ENCODE peak calls at places on chromosomes 3 and 15, in nine cellular contexts. Y is ovary; L is RPMI7951; K is activated T-cell treated with anti-CD3 and anti-CD28 coated beads for 1 hour; W is tibial artery; S is stimulated activated naive B cell treated with anti-CD40 and anti-IgM and Interleukin-4, amounts not matched to agents 10 μg/mL and 1 μg/mL and 100 μg/mL, for 72 hours; Q is smooth muscle cell of the brain vasculature; T is CD8-positive, alpha-beta memory T cell; B is T-helper 2 cell. A is an unnamed sample.

GRCh38 chr3:132448211-132448961 is 31.1 kb downstream of the DNAJC13 start:
- DNase-seq in Y (peak; percentile 66), L (no peak), K (no peak), W (peak; percentile 75), S (no peak), Q (no peak), T (no peak), B (no peak), A (peak; percentile 16)

GRCh38 chr15:87408902-87409301 is 847.6 kb downstream of the NTRK3 start:
- DNase-seq in Y (no peak), L (no peak), K (no peak), W (no peak), S (no peak), Q (no peak), T (no peak), B (no peak), A (no peak)

GRCh38 chr3:119177321-119177720 is 3.9 kb downstream of the UPK1B start:
- DNase-seq in Y (no peak), L (no peak), K (no peak), W (no peak), S (no peak), Q (no peak), T (no peak), B (no peak), A (no peak)

GRCh38 chr3:137709011-137709601 is 55.0 kb upstream of the SOX14 start:
- DNase-seq in Y (no peak), L (no peak), K (no peak), W (no peak), S (no peak), Q (no peak), T (no peak), B (no peak), A (no peak)

GRCh38 chr15:43625086-43625485 is 6.5 kb upstream of the STRC start:
- DNase-seq in Y (no peak), L (no peak), K (no peak), W (no peak), S (no peak), Q (no peak), T (no peak), B (no peak), A (no peak)

GRCh38 chr15:52348056-52348745 is 52.6 kb upstream of the MYO5C start:
- DNase-seq in Y (no peak), L (peak; percentile 33), K (no peak), W (no peak), S (no peak), Q (no peak), T (no peak), B (no peak), A (no peak)

GRCh38 chr3:134205426-134205825 is 45.2 kb downstream of the RYK start:
- DNase-seq in Y (no peak), L (no peak), K (no peak), W (no peak), S (no peak), Q (no peak), T (no peak), B (no peak), A (no peak)

GRCh38 chr3:108548304-108548703 is 37.9 kb upstream of the MYH15 start:
- DNase-seq in Y (no peak), L (no peak), K (no peak), W (no peak), S (no peak), Q (no peak), T (no peak), B (no peak), A (no peak)

GRCh38 chr3:67329358-67329757 is 325.1 kb downstream of the SUCLG2 start:
- DNase-seq in Y (no peak), L (no peak), K (no peak), W (no peak), S (peak; percentile 43), Q (no peak), T (no peak), B (no peak), A (peak; percentile 1)

GRCh38 chr15:91318976-91319714 is 219.1 kb downstream of the SV2B start:
- DNase-seq in Y (no peak), L (no peak), K (no peak), W (no peak), S (no peak), Q (no peak), T (no peak), B (no peak), A (no peak)

GRCh38 chr3:111610189-111610588 is 15.0 kb upstream of the ZBED2 start:
- DNase-seq in Y (no peak), L (peak; percentile 49), K (no peak), W (no peak), S (peak; percentile 31), Q (no peak), T (peak; percentile 86), B (peak; percentile 85), A (peak; percentile 48)

GRCh38 chr15:68055224-68055705 is 1.1 kb downstream of the PIAS1 start:
- DNase-seq in Y (no peak), L (peak; percentile 63), K (peak; percentile 25), W (peak; percentile 49), S (peak; percentile 56), Q (no peak), T (peak; percentile 68), B (peak; percentile 50), A (peak; percentile 88)

GRCh38 chr3:52473031-52473430 is 17.6 kb downstream of the NISCH start:
- DNase-seq in Y (no peak), L (no peak), K (no peak), W (no peak), S (no peak), Q (no peak), T (no peak), B (no peak), A (no peak)

GRCh38 chr3:45583021-45583851 is 11.3 kb upstream of the LIMD1 start:
- DNase-seq in Y (peak; percentile 34), L (peak; percentile 89), K (no peak), W (no peak), S (no peak), Q (no peak), T (no peak), B (no peak), A (no peak)

GRCh38 chr3:27677554-27677953 is 44.6 kb downstream of the EOMES start:
- DNase-seq in Y (peak; percentile 77), L (peak; percentile 80), K (no peak), W (peak; percentile 68), S (no peak), Q (peak; percentile 85), T (no peak), B (no peak), A (no peak)

GRCh38 chr15:29789871-29790270 is 32.4 kb downstream of the TJP1 start:
- DNase-seq in Y (no peak), L (no peak), K (no peak), W (no peak), S (no peak), Q (no peak), T (no peak), B (no peak), A (no peak)